ENCODE peak calls at places on chromosomes 5 and 9, in six cellular contexts. One of them, this sample, is unnamed.

GRCh38 chr5:96067902-96068614 is 106.4 kb upstream of the ELL2 start:
- DNase-seq in HuH-7.5: no peak
- DNase-seq in BE2C: no peak
- DNase-seq in Kasumi-1: no peak
- DNase-seq in ovary: no peak
- DNase-seq in body of pancreas: no peak
- DNase-seq in this sample: peak

GRCh38 chr5:8329773-8330172 is 460.8 kb downstream of the MTRR start:
- DNase-seq in BE2C: no peak
- DNase-seq in Kasumi-1: peak
- DNase-seq in body of pancreas: no peak
- DNase-seq in ovary: no peak
- DNase-seq in HuH-7.5: no peak
- DNase-seq in this sample: no peak

GRCh38 chr5:31531543-31531887 is 378 bp downstream of the DROSHA start:
- DNase-seq in BE2C: peak
- DNase-seq in Kasumi-1: peak
- DNase-seq in ovary: no peak
- DNase-seq in HuH-7.5: no peak
- DNase-seq in body of pancreas: no peak
- DNase-seq in this sample: peak

GRCh38 chr9:93231121-93231694 is 47.3 kb downstream of the WNK2 start:
- DNase-seq in BE2C: peak
- DNase-seq in HuH-7.5: no peak
- DNase-seq in ovary: no peak
- DNase-seq in body of pancreas: peak
- DNase-seq in Kasumi-1: no peak
- DNase-seq in this sample: no peak

GRCh38 chr5:141762790-141763368 is 80.8 kb upstream of the ARAP3 start:
- DNase-seq in HuH-7.5: no peak
- DNase-seq in BE2C: no peak
- DNase-seq in Kasumi-1: no peak
- DNase-seq in body of pancreas: no peak
- DNase-seq in ovary: no peak
- DNase-seq in this sample: no peak

GRCh38 chr5:115179068-115179958 is 9.6 kb upstream of the TRIM36 start:
- DNase-seq in HuH-7.5: peak
- DNase-seq in body of pancreas: no peak
- DNase-seq in BE2C: peak
- DNase-seq in Kasumi-1: no peak
- DNase-seq in ovary: no peak
- DNase-seq in this sample: no peak

GRCh38 chr9:81819859-81820546 is 108.2 kb upstream of the SPATA31D4 start:
- DNase-seq in Kasumi-1: no peak
- DNase-seq in BE2C: no peak
- DNase-seq in HuH-7.5: no peak
- DNase-seq in ovary: no peak
- DNase-seq in body of pancreas: peak
- DNase-seq in this sample: no peak

GRCh38 chr5:116273458-116274242 is 188.8 kb downstream of the COMMD10 start:
- DNase-seq in BE2C: no peak
- DNase-seq in HuH-7.5: no peak
- DNase-seq in Kasumi-1: no peak
- DNase-seq in body of pancreas: no peak
- DNase-seq in ovary: no peak
- DNase-seq in this sample: no peak

GRCh38 chr5:119036101-119036762 is 34.7 kb upstream of the DMXL1 start:
- DNase-seq in body of pancreas: no peak
- DNase-seq in HuH-7.5: no peak
- DNase-seq in BE2C: no peak
- DNase-seq in Kasumi-1: no peak
- DNase-seq in ovary: no peak
- DNase-seq in this sample: no peak

GRCh38 chr5:139132515-139132914 is 65.7 kb downstream of the SIL1 start:
- DNase-seq in Kasumi-1: no peak
- DNase-seq in BE2C: no peak
- DNase-seq in ovary: no peak
- DNase-seq in body of pancreas: peak
- DNase-seq in HuH-7.5: no peak
- DNase-seq in this sample: no peak

GRCh38 chr9:15136646-15137045 is 170.4 kb downstream of the TTC39B start:
- DNase-seq in Kasumi-1: no peak
- DNase-seq in body of pancreas: no peak
- DNase-seq in ovary: no peak
- DNase-seq in HuH-7.5: no peak
- DNase-seq in BE2C: no peak
- DNase-seq in this sample: no peak

GRCh38 chr9:289121-289520 is 74.5 kb downstream of the DOCK8 start:
- DNase-seq in HuH-7.5: no peak
- DNase-seq in ovary: no peak
- DNase-seq in BE2C: no peak
- DNase-seq in Kasumi-1: no peak
- DNase-seq in body of pancreas: no peak
- DNase-seq in this sample: no peak

GRCh38 chr5:140293091-140293996 is 9.6 kb downstream of the PFDN1 start:
- DNase-seq in BE2C: no peak
- DNase-seq in body of pancreas: no peak
- DNase-seq in ovary: no peak
- DNase-seq in HuH-7.5: no peak
- DNase-seq in Kasumi-1: no peak
- DNase-seq in this sample: no peak

GRCh38 chr9:28032178-28032532 is 458.9 kb upstream of the C9orf72 start:
- DNase-seq in HuH-7.5: no peak
- DNase-seq in body of pancreas: no peak
- DNase-seq in Kasumi-1: no peak
- DNase-seq in BE2C: no peak
- DNase-seq in ovary: no peak
- DNase-seq in this sample: no peak

GRCh38 chr5:39164529-39165402 is 54.6 kb downstream of the FYB1 start:
- DNase-seq in body of pancreas: no peak
- DNase-seq in ovary: no peak
- DNase-seq in HuH-7.5: no peak
- DNase-seq in Kasumi-1: no peak
- DNase-seq in BE2C: no peak
- DNase-seq in this sample: no peak

GRCh38 chr5:100900142-100900795 is 2.8 kb downstream of the ST8SIA4 start:
- DNase-seq in Kasumi-1: peak
- DNase-seq in HuH-7.5: no peak
- DNase-seq in body of pancreas: no peak
- DNase-seq in ovary: no peak
- DNase-seq in BE2C: peak
- DNase-seq in this sample: peak

GRCh38 chr5:167792538-167792937 is 498.9 kb upstream of the WWC1 start:
- DNase-seq in Kasumi-1: no peak
- DNase-seq in BE2C: no peak
- DNase-seq in HuH-7.5: no peak
- DNase-seq in ovary: no peak
- DNase-seq in body of pancreas: no peak
- DNase-seq in this sample: no peak

GRCh38 chr5:178625679-178626483 is 969 bp downstream of the CLK4 start:
- DNase-seq in HuH-7.5: peak
- DNase-seq in ovary: no peak
- DNase-seq in BE2C: no peak
- DNase-seq in Kasumi-1: peak
- DNase-seq in body of pancreas: no peak
- DNase-seq in this sample: peak

GRCh38 chr9:119365291-119366027 is 3.8 kb downstream of the BRINP1 start:
- DNase-seq in ovary: no peak
- DNase-seq in HuH-7.5: peak
- DNase-seq in Kasumi-1: peak
- DNase-seq in body of pancreas: no peak
- DNase-seq in BE2C: peak
- DNase-seq in this sample: peak

GRCh38 chr5:14593326-14594036 is 11.9 kb downstream of the OTULINL start:
- DNase-seq in body of pancreas: no peak
- DNase-seq in BE2C: no peak
- DNase-seq in Kasumi-1: peak
- DNase-seq in HuH-7.5: no peak
- DNase-seq in ovary: no peak
- DNase-seq in this sample: no peak

GRCh38 chr5:17012289-17012688 is 76.2 kb upstream of the MYO10 start:
- DNase-seq in Kasumi-1: no peak
- DNase-seq in BE2C: no peak
- DNase-seq in ovary: no peak
- DNase-seq in body of pancreas: no peak
- DNase-seq in HuH-7.5: no peak
- DNase-seq in this sample: no peak

GRCh38 chr9:94717656-94718225 is 8.8 kb upstream of the AOPEP start:
- DNase-seq in body of pancreas: no peak
- DNase-seq in ovary: no peak
- DNase-seq in HuH-7.5: no peak
- DNase-seq in Kasumi-1: no peak
- DNase-seq in BE2C: no peak
- DNase-seq in this sample: no peak

GRCh38 chr9:588952-589351 is 252.5 kb upstream of the DMRT1 start:
- DNase-seq in BE2C: no peak
- DNase-seq in body of pancreas: no peak
- DNase-seq in ovary: no peak
- DNase-seq in HuH-7.5: no peak
- DNase-seq in Kasumi-1: no peak
- DNase-seq in this sample: no peak

GRCh38 chr5:62732677-62733121 is 154.1 kb downstream of the LRRC70 start:
- DNase-seq in HuH-7.5: no peak
- DNase-seq in BE2C: no peak
- DNase-seq in body of pancreas: no peak
- DNase-seq in ovary: no peak
- DNase-seq in Kasumi-1: peak
- DNase-seq in this sample: no peak

GRCh38 chr9:19577411-19577810 is 168.6 kb downstream of the ACER2 start:
- DNase-seq in HuH-7.5: no peak
- DNase-seq in Kasumi-1: no peak
- DNase-seq in body of pancreas: no peak
- DNase-seq in BE2C: no peak
- DNase-seq in ovary: no peak
- DNase-seq in this sample: no peak

GRCh38 chr9:116589392-116590354 is 97.4 kb upstream of the TRIM32 start:
- DNase-seq in HuH-7.5: peak
- DNase-seq in ovary: no peak
- DNase-seq in Kasumi-1: peak
- DNase-seq in BE2C: peak
- DNase-seq in body of pancreas: no peak
- DNase-seq in this sample: peak

GRCh38 chr5:131488463-131488862 is 146.6 kb downstream of the RAPGEF6 start:
- DNase-seq in HuH-7.5: no peak
- DNase-seq in BE2C: no peak
- DNase-seq in ovary: no peak
- DNase-seq in Kasumi-1: no peak
- DNase-seq in body of pancreas: no peak
- DNase-seq in this sample: peak

GRCh38 chr5:126450388-126450787 is 27.2 kb downstream of the GRAMD2B start:
- DNase-seq in ovary: no peak
- DNase-seq in Kasumi-1: no peak
- DNase-seq in BE2C: no peak
- DNase-seq in HuH-7.5: no peak
- DNase-seq in body of pancreas: no peak
- DNase-seq in this sample: no peak

GRCh38 chr9:90340421-90340820 is 302.2 kb downstream of the DIRAS2 start:
- DNase-seq in BE2C: no peak
- DNase-seq in Kasumi-1: no peak
- DNase-seq in ovary: no peak
- DNase-seq in body of pancreas: no peak
- DNase-seq in HuH-7.5: no peak
- DNase-seq in this sample: no peak

GRCh38 chr5:109612278-109612905 is 77.3 kb upstream of the MAN2A1 start:
- DNase-seq in BE2C: no peak
- DNase-seq in HuH-7.5: no peak
- DNase-seq in Kasumi-1: no peak
- DNase-seq in body of pancreas: no peak
- DNase-seq in ovary: no peak
- DNase-seq in this sample: no peak

GRCh38 chr5:2776338-2777302 is 25.1 kb upstream of the IRX2 start:
- DNase-seq in body of pancreas: no peak
- DNase-seq in BE2C: no peak
- DNase-seq in HuH-7.5: no peak
- DNase-seq in Kasumi-1: no peak
- DNase-seq in ovary: no peak
- DNase-seq in this sample: no peak

GRCh38 chr5:159855476-159856157 is 60.7 kb upstream of the ADRA1B start:
- DNase-seq in HuH-7.5: no peak
- DNase-seq in body of pancreas: no peak
- DNase-seq in Kasumi-1: no peak
- DNase-seq in ovary: no peak
- DNase-seq in BE2C: no peak
- DNase-seq in this sample: no peak